ENCODE peak calls at places on chromosomes 5 and 9, in seven cellular contexts. One of them, this sample, is unnamed.

GRCh38 chr5:172864161-172864560 is 30.1 kb downstream of the ERGIC1 start:
- DNase-seq in DMS153: no peak
- DNase-seq in stimulated activated CD4-positive, alpha-beta T cell treated with anti-CD3 and anti-CD28 coated beads, Interleukin-2, amount 100 ng/mL, for 24 hours: no peak
- DNase-seq in effector memory CD4-positive, alpha-beta T cell: no peak
- DNase-seq in NCI-H69: no peak
- DNase-seq in natural killer cell treated with Interleukin-12 subunit alpha and Interleukin-12 subunit beta and Interleukin-15 and Interleukin-18, amount 100 ng/mL, for 72 hours: no peak
- DNase-seq in EH: no peak
- DNase-seq in this sample: no peak

GRCh38 chr9:124784503-124784902 is 7.6 kb downstream of the OLFML2A start:
- DNase-seq in DMS153: no peak
- DNase-seq in stimulated activated CD4-positive, alpha-beta T cell treated with anti-CD3 and anti-CD28 coated beads, Interleukin-2, amount 100 ng/mL, for 24 hours: no peak
- DNase-seq in effector memory CD4-positive, alpha-beta T cell: no peak
- DNase-seq in NCI-H69: peak
- DNase-seq in natural killer cell treated with Interleukin-12 subunit alpha and Interleukin-12 subunit beta and Interleukin-15 and Interleukin-18, amount 100 ng/mL, for 72 hours: no peak
- DNase-seq in EH: peak
- DNase-seq in this sample: no peak

GRCh38 chr9:114545055-114545454 is 39.8 kb upstream of the WHRN start:
- DNase-seq in DMS153: no peak
- DNase-seq in stimulated activated CD4-positive, alpha-beta T cell treated with anti-CD3 and anti-CD28 coated beads, Interleukin-2, amount 100 ng/mL, for 24 hours: no peak
- DNase-seq in effector memory CD4-positive, alpha-beta T cell: no peak
- DNase-seq in NCI-H69: no peak
- DNase-seq in natural killer cell treated with Interleukin-12 subunit alpha and Interleukin-12 subunit beta and Interleukin-15 and Interleukin-18, amount 100 ng/mL, for 72 hours: no peak
- DNase-seq in EH: no peak
- DNase-seq in this sample: no peak

GRCh38 chr5:110899566-110900412 is 161.0 kb downstream of the SLC25A46 start:
- DNase-seq in DMS153: no peak
- DNase-seq in stimulated activated CD4-positive, alpha-beta T cell treated with anti-CD3 and anti-CD28 coated beads, Interleukin-2, amount 100 ng/mL, for 24 hours: no peak
- DNase-seq in effector memory CD4-positive, alpha-beta T cell: no peak
- DNase-seq in NCI-H69: no peak
- DNase-seq in natural killer cell treated with Interleukin-12 subunit alpha and Interleukin-12 subunit beta and Interleukin-15 and Interleukin-18, amount 100 ng/mL, for 72 hours: no peak
- DNase-seq in EH: peak
- DNase-seq in this sample: no peak

GRCh38 chr5:94066437-94067207 is 325.2 kb upstream of the POU5F2 start:
- DNase-seq in DMS153: no peak
- DNase-seq in stimulated activated CD4-positive, alpha-beta T cell treated with anti-CD3 and anti-CD28 coated beads, Interleukin-2, amount 100 ng/mL, for 24 hours: no peak
- DNase-seq in effector memory CD4-positive, alpha-beta T cell: no peak
- DNase-seq in NCI-H69: no peak
- DNase-seq in natural killer cell treated with Interleukin-12 subunit alpha and Interleukin-12 subunit beta and Interleukin-15 and Interleukin-18, amount 100 ng/mL, for 72 hours: no peak
- DNase-seq in EH: no peak
- DNase-seq in this sample: no peak

GRCh38 chr5:118553662-118554061 is 434.7 kb downstream of the DTWD2 start:
- DNase-seq in DMS153: no peak
- DNase-seq in stimulated activated CD4-positive, alpha-beta T cell treated with anti-CD3 and anti-CD28 coated beads, Interleukin-2, amount 100 ng/mL, for 24 hours: no peak
- DNase-seq in effector memory CD4-positive, alpha-beta T cell: no peak
- DNase-seq in NCI-H69: no peak
- DNase-seq in natural killer cell treated with Interleukin-12 subunit alpha and Interleukin-12 subunit beta and Interleukin-15 and Interleukin-18, amount 100 ng/mL, for 72 hours: no peak
- DNase-seq in EH: peak
- DNase-seq in this sample: peak

GRCh38 chr5:9712506-9713285 is 82.5 kb upstream of the TAS2R1 start:
- DNase-seq in DMS153: no peak
- DNase-seq in stimulated activated CD4-positive, alpha-beta T cell treated with anti-CD3 and anti-CD28 coated beads, Interleukin-2, amount 100 ng/mL, for 24 hours: no peak
- DNase-seq in effector memory CD4-positive, alpha-beta T cell: no peak
- DNase-seq in NCI-H69: peak
- DNase-seq in natural killer cell treated with Interleukin-12 subunit alpha and Interleukin-12 subunit beta and Interleukin-15 and Interleukin-18, amount 100 ng/mL, for 72 hours: no peak
- DNase-seq in EH: peak
- DNase-seq in this sample: no peak

GRCh38 chr5:155678371-155678770 is 648.6 kb upstream of the SGCD start:
- DNase-seq in DMS153: no peak
- DNase-seq in stimulated activated CD4-positive, alpha-beta T cell treated with anti-CD3 and anti-CD28 coated beads, Interleukin-2, amount 100 ng/mL, for 24 hours: no peak
- DNase-seq in effector memory CD4-positive, alpha-beta T cell: no peak
- DNase-seq in NCI-H69: no peak
- DNase-seq in natural killer cell treated with Interleukin-12 subunit alpha and Interleukin-12 subunit beta and Interleukin-15 and Interleukin-18, amount 100 ng/mL, for 72 hours: no peak
- DNase-seq in EH: no peak
- DNase-seq in this sample: no peak

GRCh38 chr5:180720501-180720900 is 19.4 kb downstream of the OR2Y1 start:
- DNase-seq in DMS153: no peak
- DNase-seq in stimulated activated CD4-positive, alpha-beta T cell treated with anti-CD3 and anti-CD28 coated beads, Interleukin-2, amount 100 ng/mL, for 24 hours: no peak
- DNase-seq in effector memory CD4-positive, alpha-beta T cell: no peak
- DNase-seq in NCI-H69: no peak
- DNase-seq in natural killer cell treated with Interleukin-12 subunit alpha and Interleukin-12 subunit beta and Interleukin-15 and Interleukin-18, amount 100 ng/mL, for 72 hours: no peak
- DNase-seq in EH: no peak
- DNase-seq in this sample: no peak

GRCh38 chr5:53397141-53397794 is 83.2 kb upstream of the FST start:
- DNase-seq in DMS153: no peak
- DNase-seq in stimulated activated CD4-positive, alpha-beta T cell treated with anti-CD3 and anti-CD28 coated beads, Interleukin-2, amount 100 ng/mL, for 24 hours: no peak
- DNase-seq in effector memory CD4-positive, alpha-beta T cell: no peak
- DNase-seq in NCI-H69: no peak
- DNase-seq in natural killer cell treated with Interleukin-12 subunit alpha and Interleukin-12 subunit beta and Interleukin-15 and Interleukin-18, amount 100 ng/mL, for 72 hours: no peak
- DNase-seq in EH: no peak
- DNase-seq in this sample: no peak

GRCh38 chr9:17528859-17529258 is 50.0 kb upstream of the SH3GL2 start:
- DNase-seq in DMS153: no peak
- DNase-seq in stimulated activated CD4-positive, alpha-beta T cell treated with anti-CD3 and anti-CD28 coated beads, Interleukin-2, amount 100 ng/mL, for 24 hours: no peak
- DNase-seq in effector memory CD4-positive, alpha-beta T cell: no peak
- DNase-seq in NCI-H69: peak
- DNase-seq in natural killer cell treated with Interleukin-12 subunit alpha and Interleukin-12 subunit beta and Interleukin-15 and Interleukin-18, amount 100 ng/mL, for 72 hours: no peak
- DNase-seq in EH: peak
- DNase-seq in this sample: no peak

GRCh38 chr5:175892401-175892800 is 21.0 kb downstream of the CPLX2 start:
- DNase-seq in DMS153: no peak
- DNase-seq in stimulated activated CD4-positive, alpha-beta T cell treated with anti-CD3 and anti-CD28 coated beads, Interleukin-2, amount 100 ng/mL, for 24 hours: no peak
- DNase-seq in effector memory CD4-positive, alpha-beta T cell: no peak
- DNase-seq in NCI-H69: no peak
- DNase-seq in natural killer cell treated with Interleukin-12 subunit alpha and Interleukin-12 subunit beta and Interleukin-15 and Interleukin-18, amount 100 ng/mL, for 72 hours: peak
- DNase-seq in EH: no peak
- DNase-seq in this sample: no peak

GRCh38 chr5:78574731-78575161 is 73.8 kb downstream of the LHFPL2 start:
- DNase-seq in DMS153: no peak
- DNase-seq in stimulated activated CD4-positive, alpha-beta T cell treated with anti-CD3 and anti-CD28 coated beads, Interleukin-2, amount 100 ng/mL, for 24 hours: no peak
- DNase-seq in effector memory CD4-positive, alpha-beta T cell: no peak
- DNase-seq in NCI-H69: no peak
- DNase-seq in natural killer cell treated with Interleukin-12 subunit alpha and Interleukin-12 subunit beta and Interleukin-15 and Interleukin-18, amount 100 ng/mL, for 72 hours: no peak
- DNase-seq in EH: peak
- DNase-seq in this sample: no peak

GRCh38 chr9:29198861-29199260 is 1625.6 kb upstream of the C9orf72 start:
- DNase-seq in DMS153: no peak
- DNase-seq in stimulated activated CD4-positive, alpha-beta T cell treated with anti-CD3 and anti-CD28 coated beads, Interleukin-2, amount 100 ng/mL, for 24 hours: no peak
- DNase-seq in effector memory CD4-positive, alpha-beta T cell: no peak
- DNase-seq in NCI-H69: no peak
- DNase-seq in natural killer cell treated with Interleukin-12 subunit alpha and Interleukin-12 subunit beta and Interleukin-15 and Interleukin-18, amount 100 ng/mL, for 72 hours: no peak
- DNase-seq in EH: no peak
- DNase-seq in this sample: no peak

GRCh38 chr5:123438902-123439301 is 15.7 kb upstream of the CEP120 start:
- DNase-seq in DMS153: peak
- DNase-seq in stimulated activated CD4-positive, alpha-beta T cell treated with anti-CD3 and anti-CD28 coated beads, Interleukin-2, amount 100 ng/mL, for 24 hours: peak
- DNase-seq in effector memory CD4-positive, alpha-beta T cell: no peak
- DNase-seq in NCI-H69: peak
- DNase-seq in natural killer cell treated with Interleukin-12 subunit alpha and Interleukin-12 subunit beta and Interleukin-15 and Interleukin-18, amount 100 ng/mL, for 72 hours: no peak
- DNase-seq in EH: peak
- DNase-seq in this sample: no peak

GRCh38 chr9:123925161-123925560 is 4.8 kb downstream of the DENND1A start:
- DNase-seq in DMS153: no peak
- DNase-seq in stimulated activated CD4-positive, alpha-beta T cell treated with anti-CD3 and anti-CD28 coated beads, Interleukin-2, amount 100 ng/mL, for 24 hours: no peak
- DNase-seq in effector memory CD4-positive, alpha-beta T cell: no peak
- DNase-seq in NCI-H69: no peak
- DNase-seq in natural killer cell treated with Interleukin-12 subunit alpha and Interleukin-12 subunit beta and Interleukin-15 and Interleukin-18, amount 100 ng/mL, for 72 hours: no peak
- DNase-seq in EH: no peak
- DNase-seq in this sample: no peak

GRCh38 chr5:90353254-90353653 is 56.3 kb downstream of the CETN3 start:
- DNase-seq in DMS153: no peak
- DNase-seq in stimulated activated CD4-positive, alpha-beta T cell treated with anti-CD3 and anti-CD28 coated beads, Interleukin-2, amount 100 ng/mL, for 24 hours: no peak
- DNase-seq in effector memory CD4-positive, alpha-beta T cell: no peak
- DNase-seq in NCI-H69: no peak
- DNase-seq in natural killer cell treated with Interleukin-12 subunit alpha and Interleukin-12 subunit beta and Interleukin-15 and Interleukin-18, amount 100 ng/mL, for 72 hours: no peak
- DNase-seq in EH: no peak
- DNase-seq in this sample: no peak

GRCh38 chr5:119435436-119436132 is 16.7 kb upstream of the HSD17B4 start:
- DNase-seq in DMS153: no peak
- DNase-seq in stimulated activated CD4-positive, alpha-beta T cell treated with anti-CD3 and anti-CD28 coated beads, Interleukin-2, amount 100 ng/mL, for 24 hours: peak
- DNase-seq in effector memory CD4-positive, alpha-beta T cell: peak
- DNase-seq in NCI-H69: peak
- DNase-seq in natural killer cell treated with Interleukin-12 subunit alpha and Interleukin-12 subunit beta and Interleukin-15 and Interleukin-18, amount 100 ng/mL, for 72 hours: peak
- DNase-seq in EH: peak
- DNase-seq in this sample: no peak

GRCh38 chr9:134618163-134618822 is 23.3 kb upstream of the COL5A1 start:
- DNase-seq in DMS153: no peak
- DNase-seq in stimulated activated CD4-positive, alpha-beta T cell treated with anti-CD3 and anti-CD28 coated beads, Interleukin-2, amount 100 ng/mL, for 24 hours: no peak
- DNase-seq in effector memory CD4-positive, alpha-beta T cell: no peak
- DNase-seq in NCI-H69: no peak
- DNase-seq in natural killer cell treated with Interleukin-12 subunit alpha and Interleukin-12 subunit beta and Interleukin-15 and Interleukin-18, amount 100 ng/mL, for 72 hours: peak
- DNase-seq in EH: peak
- DNase-seq in this sample: no peak

GRCh38 chr5:62178258-62178657 is 127.7 kb upstream of the KIF2A start:
- DNase-seq in DMS153: no peak
- DNase-seq in stimulated activated CD4-positive, alpha-beta T cell treated with anti-CD3 and anti-CD28 coated beads, Interleukin-2, amount 100 ng/mL, for 24 hours: no peak
- DNase-seq in effector memory CD4-positive, alpha-beta T cell: no peak
- DNase-seq in NCI-H69: no peak
- DNase-seq in natural killer cell treated with Interleukin-12 subunit alpha and Interleukin-12 subunit beta and Interleukin-15 and Interleukin-18, amount 100 ng/mL, for 72 hours: no peak
- DNase-seq in EH: no peak
- DNase-seq in this sample: no peak

GRCh38 chr5:88824141-88824540 is 58.8 kb downstream of the MEF2C start:
- DNase-seq in DMS153: no peak
- DNase-seq in stimulated activated CD4-positive, alpha-beta T cell treated with anti-CD3 and anti-CD28 coated beads, Interleukin-2, amount 100 ng/mL, for 24 hours: no peak
- DNase-seq in effector memory CD4-positive, alpha-beta T cell: no peak
- DNase-seq in NCI-H69: no peak
- DNase-seq in natural killer cell treated with Interleukin-12 subunit alpha and Interleukin-12 subunit beta and Interleukin-15 and Interleukin-18, amount 100 ng/mL, for 72 hours: no peak
- DNase-seq in EH: no peak
- DNase-seq in this sample: no peak

GRCh38 chr5:60487466-60487865 is 212.5 kb downstream of the DEPDC1B start:
- DNase-seq in DMS153: peak
- DNase-seq in stimulated activated CD4-positive, alpha-beta T cell treated with anti-CD3 and anti-CD28 coated beads, Interleukin-2, amount 100 ng/mL, for 24 hours: no peak
- DNase-seq in effector memory CD4-positive, alpha-beta T cell: no peak
- DNase-seq in NCI-H69: peak
- DNase-seq in natural killer cell treated with Interleukin-12 subunit alpha and Interleukin-12 subunit beta and Interleukin-15 and Interleukin-18, amount 100 ng/mL, for 72 hours: no peak
- DNase-seq in EH: no peak
- DNase-seq in this sample: no peak

GRCh38 chr5:67808340-67808739 is 407.2 kb upstream of the PIK3R1 start:
- DNase-seq in DMS153: no peak
- DNase-seq in stimulated activated CD4-positive, alpha-beta T cell treated with anti-CD3 and anti-CD28 coated beads, Interleukin-2, amount 100 ng/mL, for 24 hours: no peak
- DNase-seq in effector memory CD4-positive, alpha-beta T cell: no peak
- DNase-seq in NCI-H69: no peak
- DNase-seq in natural killer cell treated with Interleukin-12 subunit alpha and Interleukin-12 subunit beta and Interleukin-15 and Interleukin-18, amount 100 ng/mL, for 72 hours: no peak
- DNase-seq in EH: no peak
- DNase-seq in this sample: no peak

GRCh38 chr5:163867324-163867723 is 361.9 kb downstream of the MAT2B start:
- DNase-seq in DMS153: no peak
- DNase-seq in stimulated activated CD4-positive, alpha-beta T cell treated with anti-CD3 and anti-CD28 coated beads, Interleukin-2, amount 100 ng/mL, for 24 hours: no peak
- DNase-seq in effector memory CD4-positive, alpha-beta T cell: no peak
- DNase-seq in NCI-H69: no peak
- DNase-seq in natural killer cell treated with Interleukin-12 subunit alpha and Interleukin-12 subunit beta and Interleukin-15 and Interleukin-18, amount 100 ng/mL, for 72 hours: no peak
- DNase-seq in EH: no peak
- DNase-seq in this sample: no peak

GRCh38 chr5:171595801-171596231 is 176.4 kb downstream of the FGF18 start:
- DNase-seq in DMS153: no peak
- DNase-seq in stimulated activated CD4-positive, alpha-beta T cell treated with anti-CD3 and anti-CD28 coated beads, Interleukin-2, amount 100 ng/mL, for 24 hours: no peak
- DNase-seq in effector memory CD4-positive, alpha-beta T cell: no peak
- DNase-seq in NCI-H69: no peak
- DNase-seq in natural killer cell treated with Interleukin-12 subunit alpha and Interleukin-12 subunit beta and Interleukin-15 and Interleukin-18, amount 100 ng/mL, for 72 hours: no peak
- DNase-seq in EH: peak
- DNase-seq in this sample: no peak

GRCh38 chr9:85941966-85942912 is 1.3 kb downstream of the NAA35 start:
- DNase-seq in DMS153: no peak
- DNase-seq in stimulated activated CD4-positive, alpha-beta T cell treated with anti-CD3 and anti-CD28 coated beads, Interleukin-2, amount 100 ng/mL, for 24 hours: no peak
- DNase-seq in effector memory CD4-positive, alpha-beta T cell: no peak
- DNase-seq in NCI-H69: no peak
- DNase-seq in natural killer cell treated with Interleukin-12 subunit alpha and Interleukin-12 subunit beta and Interleukin-15 and Interleukin-18, amount 100 ng/mL, for 72 hours: no peak
- DNase-seq in EH: peak
- DNase-seq in this sample: no peak

GRCh38 chr5:139985733-139986132 is 57.4 kb downstream of the NRG2 start:
- DNase-seq in DMS153: no peak
- DNase-seq in stimulated activated CD4-positive, alpha-beta T cell treated with anti-CD3 and anti-CD28 coated beads, Interleukin-2, amount 100 ng/mL, for 24 hours: no peak
- DNase-seq in effector memory CD4-positive, alpha-beta T cell: no peak
- DNase-seq in NCI-H69: peak
- DNase-seq in natural killer cell treated with Interleukin-12 subunit alpha and Interleukin-12 subunit beta and Interleukin-15 and Interleukin-18, amount 100 ng/mL, for 72 hours: no peak
- DNase-seq in EH: peak
- DNase-seq in this sample: peak

GRCh38 chr9:130227833-130228232 is 37.7 kb upstream of the HMCN2 start:
- DNase-seq in DMS153: no peak
- DNase-seq in stimulated activated CD4-positive, alpha-beta T cell treated with anti-CD3 and anti-CD28 coated beads, Interleukin-2, amount 100 ng/mL, for 24 hours: no peak
- DNase-seq in effector memory CD4-positive, alpha-beta T cell: no peak
- DNase-seq in NCI-H69: no peak
- DNase-seq in natural killer cell treated with Interleukin-12 subunit alpha and Interleukin-12 subunit beta and Interleukin-15 and Interleukin-18, amount 100 ng/mL, for 72 hours: no peak
- DNase-seq in EH: no peak
- DNase-seq in this sample: no peak

GRCh38 chr5:99061711-99062110 is 132.9 kb upstream of the CHD1 start:
- DNase-seq in DMS153: no peak
- DNase-seq in stimulated activated CD4-positive, alpha-beta T cell treated with anti-CD3 and anti-CD28 coated beads, Interleukin-2, amount 100 ng/mL, for 24 hours: no peak
- DNase-seq in effector memory CD4-positive, alpha-beta T cell: no peak
- DNase-seq in NCI-H69: no peak
- DNase-seq in natural killer cell treated with Interleukin-12 subunit alpha and Interleukin-12 subunit beta and Interleukin-15 and Interleukin-18, amount 100 ng/mL, for 72 hours: no peak
- DNase-seq in EH: peak
- DNase-seq in this sample: no peak

GRCh38 chr9:136140966-136141365 is 22.3 kb upstream of the TMEM250 start:
- DNase-seq in DMS153: peak
- DNase-seq in stimulated activated CD4-positive, alpha-beta T cell treated with anti-CD3 and anti-CD28 coated beads, Interleukin-2, amount 100 ng/mL, for 24 hours: no peak
- DNase-seq in effector memory CD4-positive, alpha-beta T cell: no peak
- DNase-seq in NCI-H69: peak
- DNase-seq in natural killer cell treated with Interleukin-12 subunit alpha and Interleukin-12 subunit beta and Interleukin-15 and Interleukin-18, amount 100 ng/mL, for 72 hours: no peak
- DNase-seq in EH: no peak
- DNase-seq in this sample: no peak

GRCh38 chr5:75335952-75336624 is 932 bp upstream of the HMGCR start:
- DNase-seq in DMS153: peak
- DNase-seq in stimulated activated CD4-positive, alpha-beta T cell treated with anti-CD3 and anti-CD28 coated beads, Interleukin-2, amount 100 ng/mL, for 24 hours: no peak
- DNase-seq in effector memory CD4-positive, alpha-beta T cell: peak
- DNase-seq in NCI-H69: peak
- DNase-seq in natural killer cell treated with Interleukin-12 subunit alpha and Interleukin-12 subunit beta and Interleukin-15 and Interleukin-18, amount 100 ng/mL, for 72 hours: no peak
- DNase-seq in EH: peak
- DNase-seq in this sample: no peak

GRCh38 chr9:33081128-33081851 is 4.8 kb upstream of the SMU1 start:
- DNase-seq in DMS153: peak
- DNase-seq in stimulated activated CD4-positive, alpha-beta T cell treated with anti-CD3 and anti-CD28 coated beads, Interleukin-2, amount 100 ng/mL, for 24 hours: peak
- DNase-seq in effector memory CD4-positive, alpha-beta T cell: peak
- DNase-seq in NCI-H69: peak
- DNase-seq in natural killer cell treated with Interleukin-12 subunit alpha and Interleukin-12 subunit beta and Interleukin-15 and Interleukin-18, amount 100 ng/mL, for 72 hours: peak
- DNase-seq in EH: peak
- DNase-seq in this sample: no peak

GRCh38 chr5:154190652-154191304 is at the start of gene GALNT10:
- DNase-seq in DMS153: peak
- DNase-seq in stimulated activated CD4-positive, alpha-beta T cell treated with anti-CD3 and anti-CD28 coated beads, Interleukin-2, amount 100 ng/mL, for 24 hours: peak
- DNase-seq in effector memory CD4-positive, alpha-beta T cell: no peak
- DNase-seq in NCI-H69: peak
- DNase-seq in natural killer cell treated with Interleukin-12 subunit alpha and Interleukin-12 subunit beta and Interleukin-15 and Interleukin-18, amount 100 ng/mL, for 72 hours: peak
- DNase-seq in EH: peak
- DNase-seq in this sample: no peak

GRCh38 chr5:63145167-63145566 is 566.5 kb downstream of the LRRC70 start:
- DNase-seq in DMS153: no peak
- DNase-seq in stimulated activated CD4-positive, alpha-beta T cell treated with anti-CD3 and anti-CD28 coated beads, Interleukin-2, amount 100 ng/mL, for 24 hours: no peak
- DNase-seq in effector memory CD4-positive, alpha-beta T cell: no peak
- DNase-seq in NCI-H69: no peak
- DNase-seq in natural killer cell treated with Interleukin-12 subunit alpha and Interleukin-12 subunit beta and Interleukin-15 and Interleukin-18, amount 100 ng/mL, for 72 hours: no peak
- DNase-seq in EH: no peak
- DNase-seq in this sample: no peak

GRCh38 chr9:132006657-132007370 is 72.9 kb downstream of the MED27 start:
- DNase-seq in DMS153: peak
- DNase-seq in stimulated activated CD4-positive, alpha-beta T cell treated with anti-CD3 and anti-CD28 coated beads, Interleukin-2, amount 100 ng/mL, for 24 hours: peak
- DNase-seq in effector memory CD4-positive, alpha-beta T cell: no peak
- DNase-seq in NCI-H69: peak
- DNase-seq in natural killer cell treated with Interleukin-12 subunit alpha and Interleukin-12 subunit beta and Interleukin-15 and Interleukin-18, amount 100 ng/mL, for 72 hours: peak
- DNase-seq in EH: peak
- DNase-seq in this sample: no peak

GRCh38 chr5:105773241-105773640 is 1897.5 kb downstream of the EFNA5 start:
- DNase-seq in DMS153: no peak
- DNase-seq in stimulated activated CD4-positive, alpha-beta T cell treated with anti-CD3 and anti-CD28 coated beads, Interleukin-2, amount 100 ng/mL, for 24 hours: no peak
- DNase-seq in effector memory CD4-positive, alpha-beta T cell: no peak
- DNase-seq in NCI-H69: no peak
- DNase-seq in natural killer cell treated with Interleukin-12 subunit alpha and Interleukin-12 subunit beta and Interleukin-15 and Interleukin-18, amount 100 ng/mL, for 72 hours: no peak
- DNase-seq in EH: no peak
- DNase-seq in this sample: no peak

GRCh38 chr5:40089269-40089668 is 590.4 kb upstream of the PTGER4 start:
- DNase-seq in DMS153: no peak
- DNase-seq in stimulated activated CD4-positive, alpha-beta T cell treated with anti-CD3 and anti-CD28 coated beads, Interleukin-2, amount 100 ng/mL, for 24 hours: no peak
- DNase-seq in effector memory CD4-positive, alpha-beta T cell: no peak
- DNase-seq in NCI-H69: peak
- DNase-seq in natural killer cell treated with Interleukin-12 subunit alpha and Interleukin-12 subunit beta and Interleukin-15 and Interleukin-18, amount 100 ng/mL, for 72 hours: no peak
- DNase-seq in EH: no peak
- DNase-seq in this sample: no peak

This sample was measured in GOT3.